ENCODE peak calls at places on chromosome 14, in seven cellular contexts. One of them, this sample, is unnamed.

GRCh38 chr14:41873379-41874034 is 266.8 kb downstream of the LRFN5 start:
- DNase-seq in SK-N-SH: no peak
- DNase-seq in K562: no peak
- DNase-seq in HCT116: no peak
- DNase-seq in Panc1: no peak
- DNase-seq in GM12878: no peak
- DNase-seq in H1: no peak
- DNase-seq in this sample: no peak

GRCh38 chr14:90387201-90387600 is 9.6 kb upstream of the CALM1 start:
- DNase-seq in SK-N-SH: no peak
- DNase-seq in K562: no peak
- DNase-seq in HCT116: no peak
- DNase-seq in Panc1: no peak
- DNase-seq in GM12878: no peak
- DNase-seq in H1: no peak
- DNase-seq in this sample: no peak

GRCh38 chr14:51095854-51096823 is 1.2 kb upstream of the TRIM9 start:
- DNase-seq in SK-N-SH: peak; percentile 31
- DNase-seq in K562: no peak
- DNase-seq in HCT116: no peak
- DNase-seq in Panc1: no peak
- DNase-seq in GM12878: no peak
- DNase-seq in H1: no peak
- DNase-seq in this sample: no peak

GRCh38 chr14:74488788-74489397 is 4.2 kb downstream of the NPC2 start:
- DNase-seq in SK-N-SH: no peak
- DNase-seq in K562: no peak
- DNase-seq in HCT116: peak; percentile 60
- DNase-seq in Panc1: no peak
- DNase-seq in GM12878: no peak
- DNase-seq in H1: no peak
- DNase-seq in this sample: no peak

GRCh38 chr14:88834883-88835431 is 10.5 kb downstream of the TTC8 start:
- DNase-seq in SK-N-SH: no peak
- DNase-seq in K562: no peak
- DNase-seq in HCT116: no peak
- DNase-seq in Panc1: no peak
- DNase-seq in GM12878: no peak
- DNase-seq in H1: no peak
- DNase-seq in this sample: no peak

GRCh38 chr14:102922490-102923200 is at the start of gene AMN:
- DNase-seq in SK-N-SH: peak; percentile 73
- DNase-seq in K562: peak; percentile 69
- DNase-seq in HCT116: no peak
- DNase-seq in Panc1: no peak
- DNase-seq in GM12878: no peak
- DNase-seq in H1: no peak
- DNase-seq in this sample: peak; percentile 64

GRCh38 chr14:75871181-75871880 is 110.5 kb downstream of the TGFB3 start:
- DNase-seq in SK-N-SH: no peak
- DNase-seq in K562: no peak
- DNase-seq in HCT116: no peak
- DNase-seq in Panc1: no peak
- DNase-seq in GM12878: no peak
- DNase-seq in H1: no peak
- DNase-seq in this sample: no peak

GRCh38 chr14:50542941-50543418 is 10.6 kb upstream of the MAP4K5 start:
- DNase-seq in SK-N-SH: peak; percentile 51
- DNase-seq in K562: peak; percentile 24
- DNase-seq in HCT116: peak; percentile 51
- DNase-seq in Panc1: no peak
- DNase-seq in GM12878: no peak
- DNase-seq in H1: no peak
- DNase-seq in this sample: peak; percentile 77

GRCh38 chr14:97844042-97844441 is 1046.9 kb downstream of the VRK1 start:
- DNase-seq in SK-N-SH: no peak
- DNase-seq in K562: no peak
- DNase-seq in HCT116: no peak
- DNase-seq in Panc1: no peak
- DNase-seq in GM12878: no peak
- DNase-seq in H1: no peak
- DNase-seq in this sample: no peak

GRCh38 chr14:70009961-70010360 is 130.7 kb downstream of the SMOC1 start:
- DNase-seq in SK-N-SH: peak; percentile 25
- DNase-seq in K562: no peak
- DNase-seq in HCT116: no peak
- DNase-seq in Panc1: no peak
- DNase-seq in GM12878: no peak
- DNase-seq in H1: no peak
- DNase-seq in this sample: no peak

GRCh38 chr14:51610766-51611165 is 40.9 kb upstream of the FRMD6 start:
- DNase-seq in SK-N-SH: no peak
- DNase-seq in K562: no peak
- DNase-seq in HCT116: no peak
- DNase-seq in Panc1: no peak
- DNase-seq in GM12878: no peak
- DNase-seq in H1: no peak
- DNase-seq in this sample: no peak

GRCh38 chr14:74567646-74568379 is 44.2 kb downstream of the LTBP2 start:
- DNase-seq in SK-N-SH: no peak
- DNase-seq in K562: no peak
- DNase-seq in HCT116: no peak
- DNase-seq in Panc1: no peak
- DNase-seq in GM12878: no peak
- DNase-seq in H1: no peak
- DNase-seq in this sample: no peak

GRCh38 chr14:102565959-102566358 is 26.5 kb upstream of the RCOR1 start:
- DNase-seq in SK-N-SH: no peak
- DNase-seq in K562: no peak
- DNase-seq in HCT116: no peak
- DNase-seq in Panc1: no peak
- DNase-seq in GM12878: no peak
- DNase-seq in H1: no peak
- DNase-seq in this sample: no peak

GRCh38 chr14:77409131-77409533 is 14.2 kb downstream of the NOXRED1 start:
- DNase-seq in SK-N-SH: no peak
- DNase-seq in K562: no peak
- DNase-seq in HCT116: peak; percentile 21
- DNase-seq in Panc1: no peak
- DNase-seq in GM12878: no peak
- DNase-seq in H1: no peak
- DNase-seq in this sample: peak; percentile 41

GRCh38 chr14:32694795-32695449 is 243.8 kb upstream of the NPAS3 start:
- DNase-seq in SK-N-SH: no peak
- DNase-seq in K562: no peak
- DNase-seq in HCT116: no peak
- DNase-seq in Panc1: no peak
- DNase-seq in GM12878: no peak
- DNase-seq in H1: no peak
- DNase-seq in this sample: no peak

GRCh38 chr14:45254771-45255170 is 1.8 kb upstream of the MIS18BP1 start:
- DNase-seq in SK-N-SH: no peak
- DNase-seq in K562: no peak
- DNase-seq in HCT116: no peak
- DNase-seq in Panc1: no peak
- DNase-seq in GM12878: no peak
- DNase-seq in H1: no peak
- DNase-seq in this sample: no peak

GRCh38 chr14:92540472-92541048 is 27.0 kb downstream of the RIN3 start:
- DNase-seq in SK-N-SH: peak; percentile 30
- DNase-seq in K562: no peak
- DNase-seq in HCT116: peak; percentile 59
- DNase-seq in Panc1: peak; percentile 67
- DNase-seq in GM12878: no peak
- DNase-seq in H1: no peak
- DNase-seq in this sample: no peak

GRCh38 chr14:35878272-35879140 is 52.4 kb downstream of the BRMS1L start:
- DNase-seq in SK-N-SH: no peak
- DNase-seq in K562: no peak
- DNase-seq in HCT116: peak; percentile 12
- DNase-seq in Panc1: no peak
- DNase-seq in GM12878: no peak
- DNase-seq in H1: no peak
- DNase-seq in this sample: no peak

GRCh38 chr14:75126121-75126544 is 715 bp downstream of the NEK9 start:
- DNase-seq in SK-N-SH: peak; percentile 31
- DNase-seq in K562: no peak
- DNase-seq in HCT116: no peak
- DNase-seq in Panc1: no peak
- DNase-seq in GM12878: no peak
- DNase-seq in H1: no peak
- DNase-seq in this sample: no peak

GRCh38 chr14:104794641-104795467 is 694 bp downstream of the AKT1 start:
- DNase-seq in SK-N-SH: peak; percentile 82
- DNase-seq in K562: peak; percentile 64
- DNase-seq in HCT116: no peak
- DNase-seq in Panc1: no peak
- DNase-seq in GM12878: no peak
- DNase-seq in H1: no peak
- DNase-seq in this sample: no peak

GRCh38 chr14:64942531-64943111 is at the start of gene GPX2:
- DNase-seq in SK-N-SH: no peak
- DNase-seq in K562: no peak
- DNase-seq in HCT116: no peak
- DNase-seq in Panc1: no peak
- DNase-seq in GM12878: no peak
- DNase-seq in H1: no peak
- DNase-seq in this sample: peak; percentile 98

GRCh38 chr14:91246051-91246852 is 1.7 kb upstream of the GPR68 start:
- DNase-seq in SK-N-SH: no peak
- DNase-seq in K562: no peak
- DNase-seq in HCT116: no peak
- DNase-seq in Panc1: no peak
- DNase-seq in GM12878: no peak
- DNase-seq in H1: no peak
- DNase-seq in this sample: no peak

GRCh38 chr14:99951085-99951484 is 114.1 kb upstream of the EVL start:
- DNase-seq in SK-N-SH: no peak
- DNase-seq in K562: no peak
- DNase-seq in HCT116: no peak
- DNase-seq in Panc1: no peak
- DNase-seq in GM12878: no peak
- DNase-seq in H1: no peak
- DNase-seq in this sample: no peak
- TF ChIP-seq SIN3A in SK-N-SH: no peak
- TF ChIP-seq SIN3A in K562: no peak
- TF ChIP-seq SIN3A in HCT116: no peak
- TF ChIP-seq SIN3A in Panc1: no peak
- TF ChIP-seq SIN3A in GM12878: no peak
- TF ChIP-seq SIN3A in H1: no peak
- TF ChIP-seq SIN3A in this sample: no peak

DNA sequence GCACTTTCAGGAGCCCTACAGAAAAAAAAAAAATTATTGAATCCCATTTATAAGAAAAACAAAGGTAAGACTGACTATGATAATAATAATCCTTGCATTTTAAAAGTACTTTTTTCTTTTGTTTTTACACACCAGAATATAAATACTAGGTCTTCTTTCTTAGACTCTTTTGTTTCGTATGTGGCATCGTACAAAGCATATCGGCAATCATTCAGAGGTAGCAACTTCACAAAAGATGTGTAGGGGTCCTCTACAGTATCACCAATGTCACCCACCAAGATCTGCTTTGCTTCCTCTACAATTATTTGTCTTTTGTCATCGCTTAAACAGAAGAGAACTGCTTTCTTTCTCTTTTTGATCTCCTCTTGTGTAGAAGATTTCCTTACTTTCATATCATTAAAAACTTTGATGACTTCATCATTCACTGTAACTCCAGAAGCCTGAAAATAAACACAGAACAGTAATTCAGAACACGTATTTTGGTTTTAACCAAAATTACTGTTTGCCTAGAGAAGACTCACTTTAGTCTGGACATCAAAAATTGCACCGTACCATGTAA is 1.2 kb downstream of the CFL2 start:
- DNase-seq in SK-N-SH: no peak
- DNase-seq in K562: peak; percentile 29
- DNase-seq in HCT116: no peak
- DNase-seq in Panc1: no peak
- DNase-seq in GM12878: no peak
- DNase-seq in H1: no peak
- DNase-seq in this sample: no peak
- TF ChIP-seq SIN3A in SK-N-SH: no peak
- TF ChIP-seq SIN3A in K562: no peak
- TF ChIP-seq SIN3A in HCT116: no peak
- TF ChIP-seq SIN3A in Panc1: no peak
- TF ChIP-seq SIN3A in GM12878: no peak
- TF ChIP-seq SIN3A in H1: no peak
- TF ChIP-seq SIN3A in this sample: no peak

DNA sequence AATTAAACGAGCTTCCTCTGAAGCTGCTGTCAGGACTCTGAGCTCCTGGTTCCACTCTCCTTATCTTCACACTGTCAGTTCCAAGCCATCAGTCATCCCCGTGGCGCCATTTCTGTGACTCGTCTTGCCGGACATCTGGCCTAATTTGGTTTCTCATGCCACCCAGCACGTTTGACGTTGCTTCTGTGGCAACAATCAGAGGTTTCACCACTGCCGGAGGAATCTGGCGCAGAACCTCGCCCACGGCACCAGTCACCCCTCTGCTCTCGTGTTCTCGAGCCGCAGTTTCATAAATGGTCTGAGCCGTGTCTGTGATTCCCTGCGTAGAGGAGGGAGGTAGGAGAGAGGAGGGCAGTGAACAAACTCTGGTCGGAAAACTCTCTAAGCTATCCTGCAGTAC is 29.7 kb downstream of the BDKRB1 start:
- DNase-seq in SK-N-SH: peak; percentile 77
- DNase-seq in K562: no peak
- DNase-seq in HCT116: no peak
- DNase-seq in Panc1: no peak
- DNase-seq in GM12878: no peak
- DNase-seq in H1: no peak
- DNase-seq in this sample: no peak
- TF ChIP-seq SIN3A in SK-N-SH: peak; percentile 56
- TF ChIP-seq SIN3A in K562: no peak
- TF ChIP-seq SIN3A in HCT116: no peak
- TF ChIP-seq SIN3A in Panc1: no peak
- TF ChIP-seq SIN3A in GM12878: no peak
- TF ChIP-seq SIN3A in H1: no peak
- TF ChIP-seq SIN3A in this sample: no peak

DNA sequence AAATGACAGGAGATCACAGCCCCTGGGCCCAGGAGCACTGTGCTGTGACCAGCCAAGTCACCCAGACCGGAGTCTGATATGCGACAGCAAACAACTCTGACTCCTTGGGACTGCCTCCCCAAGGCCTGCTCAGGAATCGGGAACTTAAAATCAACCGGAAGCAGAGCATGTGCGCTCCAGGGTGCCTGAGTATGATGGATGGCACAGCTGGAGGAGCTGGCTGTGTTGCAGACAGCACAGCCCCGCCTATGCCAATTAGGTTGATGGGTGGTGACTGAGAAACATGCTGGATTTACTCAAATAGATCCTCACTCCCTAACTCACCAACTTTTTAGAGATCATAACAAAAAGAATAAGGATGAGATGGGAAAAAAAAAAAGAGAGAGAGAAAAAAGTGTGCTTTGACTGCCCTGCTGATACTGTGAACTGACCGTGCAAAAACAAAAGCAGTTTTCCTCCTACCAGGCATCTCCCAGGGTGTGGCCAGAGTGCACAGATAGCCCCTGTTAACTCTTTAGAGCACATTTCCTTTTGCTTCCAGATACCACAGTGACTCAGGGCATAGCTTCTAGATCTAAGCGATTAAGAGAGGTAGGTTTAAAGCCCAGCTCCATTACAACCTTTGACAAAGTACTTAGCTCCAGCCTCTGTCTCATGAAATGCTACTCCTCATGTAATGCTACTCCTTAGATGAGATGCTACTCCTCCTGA is 27.4 kb upstream of the STON2 start:
- DNase-seq in SK-N-SH: peak; percentile 32
- DNase-seq in K562: peak; percentile 61
- DNase-seq in HCT116: no peak
- DNase-seq in Panc1: no peak
- DNase-seq in GM12878: no peak
- DNase-seq in H1: no peak
- DNase-seq in this sample: no peak
- TF ChIP-seq SIN3A in SK-N-SH: no peak
- TF ChIP-seq SIN3A in K562: no peak
- TF ChIP-seq SIN3A in HCT116: no peak
- TF ChIP-seq SIN3A in Panc1: no peak
- TF ChIP-seq SIN3A in GM12878: no peak
- TF ChIP-seq SIN3A in H1: no peak
- TF ChIP-seq SIN3A in this sample: no peak